ENCODE peak calls at places on chromosomes 13 and 19, in eight cellular contexts. O is GM23338; K is naive thymus-derived CD4-positive, alpha-beta T cell; S is activated CD8-positive, alpha-beta memory T cell treated with anti-CD3 and anti-CD28 coated beads, Interleukin-2, amount 10 ng/mL, durations not matched to agents 7 days and 5 days; U is K562; Q is heart right ventricle; B is activated T-cell treated with anti-CD3 and anti-CD28 coated beads, Interleukin-2, amount 50 U/mL, for 4 hours; C is effector memory CD8-positive, alpha-beta T cell. P is an unnamed sample.

GRCh38 chr19:6602729-6603114 is 11.8 kb upstream of the CD70 start:
- ATAC-seq in C (no peak), B (no peak), Q (no peak), O (no peak), S (peak), K (no peak), U (peak), P (no peak)

GRCh38 chr19:46409146-46409545 is 4.2 kb downstream of the CCDC8 start:
- ATAC-seq in C (no peak), B (no peak), O (no peak), K (no peak), S (no peak), Q (no peak), U (no peak), P (no peak)

GRCh38 chr19:58397533-58398037 is 2.1 kb downstream of the RNF225 start:
- ATAC-seq in Q (no peak), S (no peak), O (no peak), U (no peak), B (no peak), K (no peak), C (no peak), P (no peak)

GRCh38 chr13:39311619-39312018 is 273.4 kb downstream of the NHLRC3 start:
- ATAC-seq in Q (peak), U (no peak), K (no peak), B (no peak), C (no peak), O (no peak), S (no peak), P (peak)

GRCh38 chr19:47106819-47107200 is 6.8 kb downstream of the ZC3H4 start:
- ATAC-seq in K (no peak), S (no peak), B (no peak), C (no peak), O (no peak), U (peak), Q (no peak), P (no peak)

GRCh38 chr19:49231389-49231788 is 73.8 kb downstream of the TRPM4 start:
- ATAC-seq in S (peak), U (no peak), Q (no peak), C (peak), B (peak), K (no peak), O (no peak), P (peak)

GRCh38 chr19:49988433-49988832 is 27.5 kb upstream of the SIGLEC11 start:
- ATAC-seq in B (peak), Q (no peak), U (no peak), C (no peak), O (no peak), K (no peak), S (no peak), P (no peak)

GRCh38 chr13:99656843-99657506 is 155.7 kb downstream of the TM9SF2 start:
- ATAC-seq in S (peak), U (no peak), C (peak), K (peak), O (no peak), Q (no peak), B (peak), P (no peak)

GRCh38 chr19:6423499-6424189 is 967 bp downstream of the KHSRP start:
- ATAC-seq in O (peak), S (no peak), K (no peak), C (no peak), U (peak), B (no peak), Q (no peak), P (no peak)

GRCh38 chr13:76533251-76533650 is 353.0 kb downstream of the KCTD12 start:
- ATAC-seq in Q (no peak), B (no peak), S (no peak), U (no peak), K (no peak), C (no peak), O (no peak), P (no peak)

GRCh38 chr19:5953034-5953589 is 24.8 kb downstream of the RANBP3 start:
- ATAC-seq in U (no peak), C (peak), B (no peak), S (no peak), K (no peak), O (no peak), Q (no peak), P (no peak)

GRCh38 chr19:50465986-50466771 is 10.1 kb upstream of the EMC10 start:
- ATAC-seq in S (no peak), O (peak), U (peak), C (no peak), Q (no peak), K (no peak), B (no peak), P (no peak)

GRCh38 chr19:10708261-10708660 is 7.0 kb downstream of the QTRT1 start:
- ATAC-seq in O (no peak), U (no peak), K (no peak), B (no peak), C (no peak), S (no peak), Q (no peak), P (no peak)

GRCh38 chr19:55697698-55698097 is 22.7 kb downstream of the EPN1 start:
- ATAC-seq in Q (no peak), S (no peak), B (no peak), O (no peak), U (no peak), K (no peak), C (no peak), P (no peak)

GRCh38 chr19:38682872-38683392 is 35.5 kb downstream of the ACTN4 start:
- ATAC-seq in S (no peak), B (no peak), K (no peak), U (no peak), Q (no peak), C (no peak), O (peak), P (no peak)

GRCh38 chr19:7349961-7350711 is 1.4 kb downstream of the ARHGEF18 start:
- ATAC-seq in C (peak), U (no peak), S (peak), Q (no peak), K (peak), B (peak), O (no peak), P (peak)

GRCh38 chr13:114282143-114282685 is 813 bp downstream of the UPF3A start:
- ATAC-seq in Q (peak), B (peak), U (peak), O (peak), C (peak), S (peak), K (peak), P (no peak)

GRCh38 chr13:65292488-65292901 is 1937.6 kb downstream of the PCDH9 start:
- ATAC-seq in S (no peak), K (no peak), U (no peak), B (no peak), C (no peak), O (peak), Q (no peak), P (no peak)

GRCh38 chr19:38564981-38565685 is 52.6 kb downstream of the MAP4K1 start:
- ATAC-seq in B (peak), Q (no peak), O (peak), C (peak), S (peak), U (no peak), K (peak), P (peak)

GRCh38 chr13:48142437-48142836 is 47.5 kb upstream of the MED4 start:
- ATAC-seq in B (no peak), C (no peak), S (no peak), K (peak), Q (no peak), O (no peak), U (no peak), P (peak)

GRCh38 chr13:53782400-53783030 is 753.9 kb downstream of the OLFM4 start:
- ATAC-seq in S (no peak), Q (no peak), O (peak), K (no peak), B (no peak), C (no peak), U (no peak), P (no peak)

GRCh38 chr19:2237051-2237868 is 636 bp downstream of the SF3A2 start:
- ATAC-seq in K (no peak), S (no peak), O (peak), C (no peak), B (no peak), U (no peak), Q (no peak), P (no peak)

GRCh38 chr19:10010247-10010691 is at the start of gene COL5A3:
- ATAC-seq in U (no peak), B (peak), S (no peak), K (no peak), C (no peak), O (peak), Q (peak), P (no peak)

GRCh38 chr13:40662866-40663265 is 3.6 kb downstream of the FOXO1 start:
- ATAC-seq in C (no peak), U (no peak), Q (no peak), B (peak), S (no peak), K (no peak), O (peak), P (no peak)

GRCh38 chr13:24232037-24232436 is 71.5 kb downstream of the SPATA13 start:
- ATAC-seq in K (no peak), B (no peak), O (no peak), C (no peak), S (no peak), Q (no peak), U (no peak), P (no peak)

GRCh38 chr13:25683662-25684370 is 312.0 kb downstream of the ATP8A2 start:
- ATAC-seq in O (no peak), Q (no peak), K (no peak), S (no peak), U (no peak), B (no peak), C (no peak), P (no peak)

GRCh38 chr13:24076124-24076523 is 84.4 kb upstream of the SPATA13 start:
- ATAC-seq in Q (no peak), B (no peak), U (no peak), K (no peak), C (no peak), S (no peak), O (no peak), P (no peak)

GRCh38 chr13:74168263-74168675 is 34.1 kb upstream of the KLF12 start:
- ATAC-seq in U (no peak), Q (no peak), S (no peak), C (no peak), B (no peak), K (no peak), O (no peak), P (no peak)